ENCODE peak calls at places on chromosome 21, in ten cellular contexts. One of them, this sample, is unnamed.

GRCh38 chr21:42051788-42052187 is 19.3 kb upstream of the UMODL1 start:
- DNase-seq in CD4-positive, alpha-beta T cell: no peak
- DNase-seq in AG04450: no peak
- DNase-seq in C1 segment of cervical spinal cord: no peak
- DNase-seq in RWPE1: no peak
- DNase-seq in GM12865: no peak
- DNase-seq in NCI-H82: no peak
- DNase-seq in activated T-helper 1 cell treated with anti-CD3 and anti-CD28 coated beads, Interleukin-12 subunit alpha, Interleukin-12 subunit beta, Interleukin-2, Interleukin-4 antibody, amounts not matched to agents 30 ng/mL and 10 ng/mL and 1 ng/mL, durations not matched to agents 14 hours and 24 hours and 36 hours: no peak
- DNase-seq in chondrocyte: no peak
- DNase-seq in A549: no peak
- DNase-seq in this sample: no peak

GRCh38 chr21:32565856-32566465 is 19.4 kb downstream of the TCP10L start:
- DNase-seq in activated T-helper 1 cell treated with anti-CD3 and anti-CD28 coated beads, Interleukin-12 subunit alpha, Interleukin-12 subunit beta, Interleukin-2, Interleukin-4 antibody, amounts not matched to agents 30 ng/mL and 10 ng/mL and 1 ng/mL, durations not matched to agents 14 hours and 24 hours and 36 hours: no peak
- DNase-seq in C1 segment of cervical spinal cord: no peak
- DNase-seq in AG04450: no peak
- DNase-seq in GM12865: no peak
- DNase-seq in RWPE1: no peak
- DNase-seq in A549: no peak
- DNase-seq in NCI-H82: no peak
- DNase-seq in chondrocyte: no peak
- DNase-seq in CD4-positive, alpha-beta T cell: no peak
- DNase-seq in this sample: no peak

GRCh38 chr21:42537106-42537742 is 23.6 kb downstream of the SLC37A1 start:
- DNase-seq in C1 segment of cervical spinal cord: no peak
- DNase-seq in chondrocyte: no peak
- DNase-seq in A549: peak
- DNase-seq in AG04450: no peak
- DNase-seq in GM12865: peak
- DNase-seq in CD4-positive, alpha-beta T cell: no peak
- DNase-seq in RWPE1: no peak
- DNase-seq in NCI-H82: peak
- DNase-seq in activated T-helper 1 cell treated with anti-CD3 and anti-CD28 coated beads, Interleukin-12 subunit alpha, Interleukin-12 subunit beta, Interleukin-2, Interleukin-4 antibody, amounts not matched to agents 30 ng/mL and 10 ng/mL and 1 ng/mL, durations not matched to agents 14 hours and 24 hours and 36 hours: no peak
- DNase-seq in this sample: peak

GRCh38 chr21:42461881-42462877 is 33.8 kb downstream of the RSPH1 start:
- DNase-seq in C1 segment of cervical spinal cord: no peak
- DNase-seq in GM12865: no peak
- DNase-seq in NCI-H82: peak
- DNase-seq in activated T-helper 1 cell treated with anti-CD3 and anti-CD28 coated beads, Interleukin-12 subunit alpha, Interleukin-12 subunit beta, Interleukin-2, Interleukin-4 antibody, amounts not matched to agents 30 ng/mL and 10 ng/mL and 1 ng/mL, durations not matched to agents 14 hours and 24 hours and 36 hours: no peak
- DNase-seq in chondrocyte: no peak
- DNase-seq in RWPE1: no peak
- DNase-seq in AG04450: no peak
- DNase-seq in CD4-positive, alpha-beta T cell: no peak
- DNase-seq in A549: no peak
- DNase-seq in this sample: peak

GRCh38 chr21:45574081-45574501 is 31.9 kb upstream of the SLC19A1 start:
- DNase-seq in AG04450: no peak
- DNase-seq in RWPE1: no peak
- DNase-seq in NCI-H82: no peak
- DNase-seq in A549: no peak
- DNase-seq in activated T-helper 1 cell treated with anti-CD3 and anti-CD28 coated beads, Interleukin-12 subunit alpha, Interleukin-12 subunit beta, Interleukin-2, Interleukin-4 antibody, amounts not matched to agents 30 ng/mL and 10 ng/mL and 1 ng/mL, durations not matched to agents 14 hours and 24 hours and 36 hours: no peak
- DNase-seq in C1 segment of cervical spinal cord: no peak
- DNase-seq in chondrocyte: no peak
- DNase-seq in CD4-positive, alpha-beta T cell: no peak
- DNase-seq in GM12865: no peak
- DNase-seq in this sample: no peak

GRCh38 chr21:37257526-37257966 is 9.6 kb downstream of the VPS26C start:
- DNase-seq in C1 segment of cervical spinal cord: peak
- DNase-seq in activated T-helper 1 cell treated with anti-CD3 and anti-CD28 coated beads, Interleukin-12 subunit alpha, Interleukin-12 subunit beta, Interleukin-2, Interleukin-4 antibody, amounts not matched to agents 30 ng/mL and 10 ng/mL and 1 ng/mL, durations not matched to agents 14 hours and 24 hours and 36 hours: peak
- DNase-seq in RWPE1: peak
- DNase-seq in CD4-positive, alpha-beta T cell: no peak
- DNase-seq in chondrocyte: no peak
- DNase-seq in GM12865: no peak
- DNase-seq in A549: peak
- DNase-seq in AG04450: no peak
- DNase-seq in NCI-H82: no peak
- DNase-seq in this sample: peak

GRCh38 chr21:46124926-46125845 is 27.3 kb downstream of the COL6A2 start:
- DNase-seq in CD4-positive, alpha-beta T cell: no peak
- DNase-seq in activated T-helper 1 cell treated with anti-CD3 and anti-CD28 coated beads, Interleukin-12 subunit alpha, Interleukin-12 subunit beta, Interleukin-2, Interleukin-4 antibody, amounts not matched to agents 30 ng/mL and 10 ng/mL and 1 ng/mL, durations not matched to agents 14 hours and 24 hours and 36 hours: no peak
- DNase-seq in GM12865: no peak
- DNase-seq in A549: no peak
- DNase-seq in NCI-H82: no peak
- DNase-seq in C1 segment of cervical spinal cord: no peak
- DNase-seq in RWPE1: no peak
- DNase-seq in chondrocyte: peak
- DNase-seq in AG04450: no peak
- DNase-seq in this sample: no peak

GRCh38 chr21:31900121-31900895 is 27.5 kb downstream of the HUNK start:
- DNase-seq in chondrocyte: no peak
- DNase-seq in GM12865: no peak
- DNase-seq in C1 segment of cervical spinal cord: no peak
- DNase-seq in RWPE1: no peak
- DNase-seq in activated T-helper 1 cell treated with anti-CD3 and anti-CD28 coated beads, Interleukin-12 subunit alpha, Interleukin-12 subunit beta, Interleukin-2, Interleukin-4 antibody, amounts not matched to agents 30 ng/mL and 10 ng/mL and 1 ng/mL, durations not matched to agents 14 hours and 24 hours and 36 hours: no peak
- DNase-seq in NCI-H82: peak
- DNase-seq in A549: peak
- DNase-seq in AG04450: no peak
- DNase-seq in CD4-positive, alpha-beta T cell: no peak
- DNase-seq in this sample: no peak

GRCh38 chr21:44880762-44881585 is 7.5 kb upstream of the PTTG1IP start:
- DNase-seq in C1 segment of cervical spinal cord: no peak
- DNase-seq in GM12865: peak
- DNase-seq in chondrocyte: peak
- DNase-seq in NCI-H82: no peak
- DNase-seq in CD4-positive, alpha-beta T cell: no peak
- DNase-seq in AG04450: no peak
- DNase-seq in activated T-helper 1 cell treated with anti-CD3 and anti-CD28 coated beads, Interleukin-12 subunit alpha, Interleukin-12 subunit beta, Interleukin-2, Interleukin-4 antibody, amounts not matched to agents 30 ng/mL and 10 ng/mL and 1 ng/mL, durations not matched to agents 14 hours and 24 hours and 36 hours: no peak
- DNase-seq in A549: no peak
- DNase-seq in RWPE1: no peak
- DNase-seq in this sample: peak

GRCh38 chr21:15000076-15000475 is 64.7 kb downstream of the NRIP1 start:
- DNase-seq in NCI-H82: no peak
- DNase-seq in AG04450: no peak
- DNase-seq in GM12865: no peak
- DNase-seq in A549: no peak
- DNase-seq in CD4-positive, alpha-beta T cell: no peak
- DNase-seq in activated T-helper 1 cell treated with anti-CD3 and anti-CD28 coated beads, Interleukin-12 subunit alpha, Interleukin-12 subunit beta, Interleukin-2, Interleukin-4 antibody, amounts not matched to agents 30 ng/mL and 10 ng/mL and 1 ng/mL, durations not matched to agents 14 hours and 24 hours and 36 hours: no peak
- DNase-seq in chondrocyte: no peak
- DNase-seq in RWPE1: no peak
- DNase-seq in C1 segment of cervical spinal cord: no peak
- DNase-seq in this sample: no peak

GRCh38 chr21:25342811-25343210 is 264.5 kb downstream of the MRPL39 start:
- DNase-seq in RWPE1: no peak
- DNase-seq in A549: no peak
- DNase-seq in NCI-H82: no peak
- DNase-seq in AG04450: no peak
- DNase-seq in activated T-helper 1 cell treated with anti-CD3 and anti-CD28 coated beads, Interleukin-12 subunit alpha, Interleukin-12 subunit beta, Interleukin-2, Interleukin-4 antibody, amounts not matched to agents 30 ng/mL and 10 ng/mL and 1 ng/mL, durations not matched to agents 14 hours and 24 hours and 36 hours: no peak
- DNase-seq in C1 segment of cervical spinal cord: no peak
- DNase-seq in chondrocyte: no peak
- DNase-seq in GM12865: no peak
- DNase-seq in CD4-positive, alpha-beta T cell: no peak
- DNase-seq in this sample: no peak

GRCh38 chr21:33169360-33169759 is 60.4 kb upstream of the IFNAR2 start:
- DNase-seq in RWPE1: no peak
- DNase-seq in CD4-positive, alpha-beta T cell: no peak
- DNase-seq in AG04450: no peak
- DNase-seq in activated T-helper 1 cell treated with anti-CD3 and anti-CD28 coated beads, Interleukin-12 subunit alpha, Interleukin-12 subunit beta, Interleukin-2, Interleukin-4 antibody, amounts not matched to agents 30 ng/mL and 10 ng/mL and 1 ng/mL, durations not matched to agents 14 hours and 24 hours and 36 hours: no peak
- DNase-seq in NCI-H82: no peak
- DNase-seq in GM12865: peak
- DNase-seq in C1 segment of cervical spinal cord: no peak
- DNase-seq in chondrocyte: no peak
- DNase-seq in A549: no peak
- DNase-seq in this sample: peak

GRCh38 chr21:38790961-38791360 is 14.8 kb upstream of the ETS2 start:
- DNase-seq in CD4-positive, alpha-beta T cell: no peak
- DNase-seq in C1 segment of cervical spinal cord: no peak
- DNase-seq in A549: no peak
- DNase-seq in AG04450: no peak
- DNase-seq in RWPE1: no peak
- DNase-seq in NCI-H82: no peak
- DNase-seq in chondrocyte: no peak
- DNase-seq in activated T-helper 1 cell treated with anti-CD3 and anti-CD28 coated beads, Interleukin-12 subunit alpha, Interleukin-12 subunit beta, Interleukin-2, Interleukin-4 antibody, amounts not matched to agents 30 ng/mL and 10 ng/mL and 1 ng/mL, durations not matched to agents 14 hours and 24 hours and 36 hours: no peak
- DNase-seq in GM12865: no peak
- DNase-seq in this sample: no peak

GRCh38 chr21:29208666-29209059 is 78.2 kb downstream of the MAP3K7CL start:
- DNase-seq in activated T-helper 1 cell treated with anti-CD3 and anti-CD28 coated beads, Interleukin-12 subunit alpha, Interleukin-12 subunit beta, Interleukin-2, Interleukin-4 antibody, amounts not matched to agents 30 ng/mL and 10 ng/mL and 1 ng/mL, durations not matched to agents 14 hours and 24 hours and 36 hours: no peak
- DNase-seq in chondrocyte: no peak
- DNase-seq in CD4-positive, alpha-beta T cell: no peak
- DNase-seq in A549: peak
- DNase-seq in C1 segment of cervical spinal cord: no peak
- DNase-seq in AG04450: peak
- DNase-seq in NCI-H82: no peak
- DNase-seq in RWPE1: no peak
- DNase-seq in GM12865: no peak
- DNase-seq in this sample: no peak

GRCh38 chr21:37606549-37606948 is 240.0 kb downstream of the DYRK1A start:
- DNase-seq in chondrocyte: no peak
- DNase-seq in C1 segment of cervical spinal cord: no peak
- DNase-seq in AG04450: no peak
- DNase-seq in GM12865: no peak
- DNase-seq in A549: no peak
- DNase-seq in CD4-positive, alpha-beta T cell: no peak
- DNase-seq in NCI-H82: peak
- DNase-seq in activated T-helper 1 cell treated with anti-CD3 and anti-CD28 coated beads, Interleukin-12 subunit alpha, Interleukin-12 subunit beta, Interleukin-2, Interleukin-4 antibody, amounts not matched to agents 30 ng/mL and 10 ng/mL and 1 ng/mL, durations not matched to agents 14 hours and 24 hours and 36 hours: no peak
- DNase-seq in RWPE1: no peak
- DNase-seq in this sample: no peak

GRCh38 chr21:31181089-31181757 is 142.9 kb upstream of the KRTAP19-8 start:
- DNase-seq in chondrocyte: no peak
- DNase-seq in AG04450: no peak
- DNase-seq in GM12865: no peak
- DNase-seq in C1 segment of cervical spinal cord: no peak
- DNase-seq in A549: no peak
- DNase-seq in activated T-helper 1 cell treated with anti-CD3 and anti-CD28 coated beads, Interleukin-12 subunit alpha, Interleukin-12 subunit beta, Interleukin-2, Interleukin-4 antibody, amounts not matched to agents 30 ng/mL and 10 ng/mL and 1 ng/mL, durations not matched to agents 14 hours and 24 hours and 36 hours: no peak
- DNase-seq in RWPE1: no peak
- DNase-seq in NCI-H82: no peak
- DNase-seq in CD4-positive, alpha-beta T cell: peak
- DNase-seq in this sample: no peak